ENCODE peak calls at places on chromosomes 16 and 17, in five cellular contexts. W, M, E, I and B are unnamed samples.

GRCh38 chr17:30858556-30859250 is 26.9 kb downstream of the ATAD5 start:
- DNase-seq in W (no peak), M (no peak), E (peak), I (no peak), B (no peak)

GRCh38 chr17:82297280-82297803 is 20.1 kb downstream of the CD7 start:
- DNase-seq in W (peak), M (no peak), E (peak), I (peak), B (no peak)

GRCh38 chr17:48215583-48216139 is 108.1 kb downstream of the SNX11 start:
- DNase-seq in W (no peak), M (peak), E (peak), I (no peak), B (no peak)

GRCh38 chr17:83110755-83111154 is 31.3 kb downstream of the METRNL start:
- DNase-seq in W (no peak), M (no peak), E (no peak), I (no peak), B (no peak)

GRCh38 chr17:75722542-75723095 is 1.4 kb downstream of the ITGB4 start:
- DNase-seq in W (no peak), M (no peak), E (no peak), I (no peak), B (no peak)

GRCh38 chr17:65564793-65565192 is 3.3 kb upstream of the AXIN2 start:
- DNase-seq in W (no peak), M (no peak), E (no peak), I (peak), B (no peak)

GRCh38 chr17:82984751-82985435 is 94.5 kb upstream of the METRNL start:
- DNase-seq in W (no peak), M (no peak), E (no peak), I (no peak), B (no peak)

GRCh38 chr17:78416791-78417530 is 38.5 kb downstream of the PGS1 start:
- DNase-seq in W (no peak), M (no peak), E (no peak), I (no peak), B (no peak)

GRCh38 chr16:79286646-79287423 is 313.7 kb downstream of the MAF start:
- DNase-seq in W (no peak), M (no peak), E (no peak), I (peak), B (peak)

GRCh38 chr16:84700518-84701277 is 898 bp downstream of the USP10 start:
- DNase-seq in W (no peak), M (no peak), E (peak), I (no peak), B (no peak)

GRCh38 chr17:80890551-80890930 is 101.1 kb upstream of the CHMP6 start:
- DNase-seq in W (no peak), M (no peak), E (no peak), I (peak), B (no peak)

GRCh38 chr16:70775399-70775798 is 25.6 kb downstream of the VAC14 start:
- DNase-seq in W (no peak), M (no peak), E (no peak), I (no peak), B (no peak)

GRCh38 chr17:9236286-9237052 is 215.2 kb downstream of the NTN1 start:
- DNase-seq in W (no peak), M (no peak), E (no peak), I (no peak), B (no peak)

GRCh38 chr17:49546546-49547535 is 28.8 kb upstream of the NXPH3 start:
- DNase-seq in W (no peak), M (no peak), E (no peak), I (no peak), B (no peak)

GRCh38 chr17:74780443-74781238 is 4.5 kb upstream of the NAT9 start:
- DNase-seq in W (no peak), M (peak), E (no peak), I (no peak), B (no peak)

GRCh38 chr17:63224644-63225043 is 221.5 kb downstream of the CYB561 start:
- DNase-seq in W (no peak), M (no peak), E (no peak), I (no peak), B (no peak)

GRCh38 chr17:40348562-40349476 is 15.7 kb downstream of the GJD3 start:
- DNase-seq in W (no peak), M (no peak), E (peak), I (peak), B (no peak)

GRCh38 chr16:118857-119256 is 19.6 kb downstream of the NPRL3 start:
- DNase-seq in W (no peak), M (no peak), E (no peak), I (no peak), B (no peak)

GRCh38 chr17:73749906-73750305 is 105.7 kb upstream of the SDK2 start:
- DNase-seq in W (no peak), M (no peak), E (no peak), I (no peak), B (no peak)

GRCh38 chr16:53098526-53099317 is 43.9 kb downstream of the CHD9 start:
- DNase-seq in W (peak), M (no peak), E (peak), I (peak), B (no peak)